ENCODE peak calls at places on chromosome 12, in seven cellular contexts. L is NCI-H2081; D is stimulated activated CD4-positive, alpha-beta T cell treated with anti-CD3 and anti-CD28 coated beads, Interleukin-1b, Interleukin-23, amount 100 ng/mL, for 1 hour; V is stimulated activated CD8-positive, alpha-beta memory T cell treated with anti-CD3 and anti-CD28 coated beads, Interleukin-15, amount 100 ng/mL, for 24 hours; R is SK-N-DZ; W is psoas muscle; P is posterior cingulate gyrus. S is an unnamed sample.

GRCh38 chr12:10069099-10069498 is 29.7 kb downstream of the CLEC1A start:
- DNase-seq in P (no peak), W (no peak), L (no peak), R (no peak), V (no peak), D (no peak), S (no peak)

GRCh38 chr12:105562727-105563072 is 232.2 kb downstream of the C12orf75 start:
- DNase-seq in R (no peak), L (no peak), D (no peak), P (no peak), V (no peak), W (no peak), S (no peak)

GRCh38 chr12:50537538-50537919 is 32.7 kb downstream of the DIP2B start:
- DNase-seq in R (no peak), W (no peak), V (no peak), D (no peak), P (no peak), L (no peak), S (no peak)

GRCh38 chr12:84508943-84509342 is 403.7 kb downstream of the SLC6A15 start:
- DNase-seq in D (no peak), R (no peak), V (no peak), W (no peak), L (no peak), P (no peak), S (no peak)

GRCh38 chr12:51217133-51217967 is 512 bp downstream of the POU6F1 start:
- DNase-seq in W (peak; percentile 61), L (peak; percentile 30), D (no peak), V (no peak), R (no peak), P (peak; percentile 94), S (peak; percentile 58)

GRCh38 chr12:1791104-1791927 is 29.0 kb upstream of the LRTM2 start:
- DNase-seq in L (peak; percentile 65), D (peak; percentile 32), P (peak; percentile 95), V (no peak), W (no peak), R (peak; percentile 67), S (peak; percentile 87)

GRCh38 chr12:123076604-123077297 is 74.1 kb downstream of the PITPNM2 start:
- DNase-seq in P (peak; percentile 63), W (no peak), D (peak; percentile 11), R (no peak), L (no peak), V (peak; percentile 7), S (no peak)

GRCh38 chr12:91948504-91948903 is 197.1 kb downstream of the BTG1 start:
- DNase-seq in R (no peak), V (no peak), D (no peak), L (no peak), W (no peak), P (no peak), S (no peak)

GRCh38 chr12:105814283-105814682 is 324.5 kb downstream of the NUAK1 start:
- DNase-seq in W (no peak), P (no peak), L (peak; percentile 89), R (peak; percentile 53), V (no peak), D (no peak), S (no peak)

GRCh38 chr12:65156366-65156831 is 13.0 kb upstream of the LEMD3 start:
- DNase-seq in P (no peak), R (no peak), L (no peak), D (no peak), V (no peak), W (no peak), S (no peak)

GRCh38 chr12:128052777-128053176 is 214.2 kb upstream of the TMEM132C start:
- DNase-seq in R (no peak), L (no peak), P (no peak), W (no peak), V (no peak), D (no peak), S (no peak)

GRCh38 chr12:70236990-70237389 is 6.2 kb upstream of the CNOT2 start:
- DNase-seq in W (no peak), D (no peak), P (no peak), R (no peak), V (no peak), L (no peak), S (no peak)

GRCh38 chr12:78385541-78385940 is 479.0 kb upstream of the SYT1 start:
- DNase-seq in W (no peak), L (no peak), V (no peak), R (no peak), P (no peak), D (no peak), S (no peak)

GRCh38 chr12:6790496-6791150 is 1.3 kb downstream of the CD4 start:
- DNase-seq in L (no peak), W (no peak), D (no peak), R (no peak), P (peak; percentile 19), V (no peak), S (no peak)

GRCh38 chr12:47795814-47796411 is 22.9 kb downstream of the SLC48A1 start:
- DNase-seq in D (no peak), L (no peak), R (no peak), V (no peak), W (no peak), P (no peak), S (no peak)

GRCh38 chr12:67506739-67507138 is 141.8 kb upstream of the DYRK2 start:
- DNase-seq in L (no peak), R (no peak), D (no peak), P (no peak), W (no peak), V (no peak), S (no peak)

S was measured in NCI-H82.